ENCODE peak calls at places on chromosomes 12 and 14, in seven cellular contexts. One of them, this sample, is unnamed.

GRCh38 chr14:35121026-35121886 is 534 bp downstream of the PPP2R3C start:
- DNase-seq in adrenal gland: peak
- DNase-seq in HCT116: no peak
- DNase-seq in heart left ventricle: no peak
- DNase-seq in right atrium auricular region: no peak
- DNase-seq in left ventricle myocardium inferior: peak
- DNase-seq in brain microvascular endothelial cell: peak
- DNase-seq in this sample: no peak

GRCh38 chr12:46160081-46160980 is 108.5 kb downstream of the SLC38A1 start:
- DNase-seq in adrenal gland: no peak
- DNase-seq in HCT116: no peak
- DNase-seq in heart left ventricle: no peak
- DNase-seq in right atrium auricular region: no peak
- DNase-seq in left ventricle myocardium inferior: no peak
- DNase-seq in brain microvascular endothelial cell: no peak
- DNase-seq in this sample: no peak

GRCh38 chr14:64092940-64093339 is 201.2 kb downstream of the ESR2 start:
- DNase-seq in adrenal gland: no peak
- DNase-seq in HCT116: no peak
- DNase-seq in heart left ventricle: no peak
- DNase-seq in right atrium auricular region: no peak
- DNase-seq in left ventricle myocardium inferior: no peak
- DNase-seq in brain microvascular endothelial cell: no peak
- DNase-seq in this sample: no peak

GRCh38 chr14:95346820-95347219 is 27.1 kb upstream of the CLMN start:
- DNase-seq in adrenal gland: no peak
- DNase-seq in HCT116: no peak
- DNase-seq in heart left ventricle: no peak
- DNase-seq in right atrium auricular region: no peak
- DNase-seq in left ventricle myocardium inferior: no peak
- DNase-seq in brain microvascular endothelial cell: peak
- DNase-seq in this sample: no peak

GRCh38 chr12:29320295-29321090 is 60.5 kb downstream of the ERGIC2 start:
- DNase-seq in adrenal gland: no peak
- DNase-seq in HCT116: no peak
- DNase-seq in heart left ventricle: no peak
- DNase-seq in right atrium auricular region: no peak
- DNase-seq in left ventricle myocardium inferior: no peak
- DNase-seq in brain microvascular endothelial cell: peak
- DNase-seq in this sample: no peak

GRCh38 chr12:105270671-105271255 is 34.8 kb upstream of the APPL2 start:
- DNase-seq in adrenal gland: no peak
- DNase-seq in HCT116: no peak
- DNase-seq in heart left ventricle: no peak
- DNase-seq in right atrium auricular region: no peak
- DNase-seq in left ventricle myocardium inferior: no peak
- DNase-seq in brain microvascular endothelial cell: no peak
- DNase-seq in this sample: no peak

GRCh38 chr12:725076-725475 is 27.3 kb upstream of the WNK1 start:
- DNase-seq in adrenal gland: no peak
- DNase-seq in HCT116: no peak
- DNase-seq in heart left ventricle: no peak
- DNase-seq in right atrium auricular region: no peak
- DNase-seq in left ventricle myocardium inferior: no peak
- DNase-seq in brain microvascular endothelial cell: no peak
- DNase-seq in this sample: no peak

GRCh38 chr12:68530299-68530698 is 80.4 kb upstream of the RAP1B start:
- DNase-seq in adrenal gland: no peak
- DNase-seq in HCT116: no peak
- DNase-seq in heart left ventricle: no peak
- DNase-seq in right atrium auricular region: no peak
- DNase-seq in left ventricle myocardium inferior: no peak
- DNase-seq in brain microvascular endothelial cell: no peak
- DNase-seq in this sample: no peak

GRCh38 chr12:3700861-3701260 is 52.0 kb downstream of the CRACR2A start:
- DNase-seq in adrenal gland: no peak
- DNase-seq in HCT116: no peak
- DNase-seq in heart left ventricle: no peak
- DNase-seq in right atrium auricular region: no peak
- DNase-seq in left ventricle myocardium inferior: no peak
- DNase-seq in brain microvascular endothelial cell: no peak
- DNase-seq in this sample: no peak

GRCh38 chr14:77809011-77809410 is 9.1 kb downstream of the ADCK1 start:
- DNase-seq in adrenal gland: no peak
- DNase-seq in HCT116: no peak
- DNase-seq in heart left ventricle: no peak
- DNase-seq in right atrium auricular region: no peak
- DNase-seq in left ventricle myocardium inferior: no peak
- DNase-seq in brain microvascular endothelial cell: no peak
- DNase-seq in this sample: no peak

GRCh38 chr14:77805703-77806102 is 5.8 kb downstream of the ADCK1 start:
- DNase-seq in adrenal gland: no peak
- DNase-seq in HCT116: no peak
- DNase-seq in heart left ventricle: no peak
- DNase-seq in right atrium auricular region: no peak
- DNase-seq in left ventricle myocardium inferior: no peak
- DNase-seq in brain microvascular endothelial cell: no peak
- DNase-seq in this sample: no peak

GRCh38 chr14:77800814-77801213 is 905 bp downstream of the ADCK1 start:
- DNase-seq in adrenal gland: no peak
- DNase-seq in HCT116: no peak
- DNase-seq in heart left ventricle: no peak
- DNase-seq in right atrium auricular region: no peak
- DNase-seq in left ventricle myocardium inferior: no peak
- DNase-seq in brain microvascular endothelial cell: no peak
- DNase-seq in this sample: no peak

GRCh38 chr14:77808250-77808649 is 8.3 kb downstream of the ADCK1 start:
- DNase-seq in adrenal gland: no peak
- DNase-seq in HCT116: no peak
- DNase-seq in heart left ventricle: no peak
- DNase-seq in right atrium auricular region: no peak
- DNase-seq in left ventricle myocardium inferior: no peak
- DNase-seq in brain microvascular endothelial cell: no peak
- DNase-seq in this sample: no peak

GRCh38 chr14:77804592-77804991 is 4.7 kb downstream of the ADCK1 start:
- DNase-seq in adrenal gland: no peak
- DNase-seq in HCT116: no peak
- DNase-seq in heart left ventricle: no peak
- DNase-seq in right atrium auricular region: no peak
- DNase-seq in left ventricle myocardium inferior: no peak
- DNase-seq in brain microvascular endothelial cell: no peak
- DNase-seq in this sample: no peak
- TF ChIP-seq CTCF in adrenal gland: no peak
- TF ChIP-seq CTCF in HCT116: peak
- TF ChIP-seq CTCF in heart left ventricle: no peak
- TF ChIP-seq CTCF in right atrium auricular region: no peak
- TF ChIP-seq CTCF in left ventricle myocardium inferior: peak
- TF ChIP-seq CTCF in brain microvascular endothelial cell: peak
- TF ChIP-seq CTCF in this sample: no peak

GRCh38 chr14:53841109-53842099 is 115.2 kb downstream of the BMP4 start:
- DNase-seq in adrenal gland: no peak
- DNase-seq in HCT116: no peak
- DNase-seq in heart left ventricle: no peak
- DNase-seq in right atrium auricular region: no peak
- DNase-seq in left ventricle myocardium inferior: no peak
- DNase-seq in brain microvascular endothelial cell: no peak
- DNase-seq in this sample: no peak
- H3K27ac ChIP-seq in adrenal gland: no peak
- H3K27ac ChIP-seq in HCT116: peak
- H3K27ac ChIP-seq in heart left ventricle: no peak
- H3K27ac ChIP-seq in right atrium auricular region: no peak
- H3K27ac ChIP-seq in left ventricle myocardium inferior: no peak
- H3K27ac ChIP-seq in brain microvascular endothelial cell: no peak
- H3K27ac ChIP-seq in this sample: no peak

DNA sequence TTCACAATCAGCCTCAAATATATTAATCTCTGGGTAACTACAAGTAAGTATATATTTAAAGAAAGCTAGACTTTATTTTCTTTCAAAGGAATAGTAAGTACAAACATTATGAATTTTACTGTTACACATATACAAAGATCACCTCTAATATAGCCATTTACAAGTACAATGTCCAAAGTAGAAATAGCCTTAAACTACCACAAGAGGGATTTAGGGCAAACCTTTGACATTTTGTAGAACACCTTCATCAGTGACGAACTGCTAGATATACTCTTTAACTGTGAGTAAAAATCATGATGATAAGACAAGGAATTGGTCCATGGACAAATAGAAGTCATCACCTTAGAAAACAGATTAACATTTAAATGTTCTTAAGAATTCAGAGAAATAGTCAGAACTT is 69.8 kb downstream of the CNTN1 start:
- DNase-seq in adrenal gland: no peak
- DNase-seq in HCT116: no peak
- DNase-seq in heart left ventricle: no peak
- DNase-seq in right atrium auricular region: no peak
- DNase-seq in left ventricle myocardium inferior: no peak
- DNase-seq in brain microvascular endothelial cell: no peak
- DNase-seq in this sample: no peak
- H3K4me3 ChIP-seq in adrenal gland: no peak
- H3K4me3 ChIP-seq in HCT116: no peak
- H3K4me3 ChIP-seq in heart left ventricle: no peak
- H3K4me3 ChIP-seq in right atrium auricular region: no peak
- H3K4me3 ChIP-seq in left ventricle myocardium inferior: no peak
- H3K4me3 ChIP-seq in brain microvascular endothelial cell: no peak
- H3K4me3 ChIP-seq in this sample: no peak

GRCh38 chr12:47722926-47723631 is 2.2 kb downstream of the ENDOU start:
- DNase-seq in adrenal gland: no peak
- DNase-seq in HCT116: no peak
- DNase-seq in heart left ventricle: no peak
- DNase-seq in right atrium auricular region: no peak
- DNase-seq in left ventricle myocardium inferior: no peak
- DNase-seq in brain microvascular endothelial cell: no peak
- DNase-seq in this sample: no peak
- TF ChIP-seq CTCF in adrenal gland: no peak
- TF ChIP-seq CTCF in HCT116: no peak
- TF ChIP-seq CTCF in heart left ventricle: no peak
- TF ChIP-seq CTCF in right atrium auricular region: no peak
- TF ChIP-seq CTCF in left ventricle myocardium inferior: no peak
- TF ChIP-seq CTCF in brain microvascular endothelial cell: no peak
- TF ChIP-seq CTCF in this sample: no peak

GRCh38 chr14:71594828-71595227 is 337.4 kb upstream of the RGS6 start:
- DNase-seq in adrenal gland: no peak
- DNase-seq in HCT116: no peak
- DNase-seq in heart left ventricle: no peak
- DNase-seq in right atrium auricular region: no peak
- DNase-seq in left ventricle myocardium inferior: no peak
- DNase-seq in brain microvascular endothelial cell: no peak
- DNase-seq in this sample: no peak
- H3K27ac ChIP-seq in adrenal gland: no peak
- H3K27ac ChIP-seq in HCT116: no peak
- H3K27ac ChIP-seq in heart left ventricle: no peak
- H3K27ac ChIP-seq in right atrium auricular region: no peak
- H3K27ac ChIP-seq in left ventricle myocardium inferior: no peak
- H3K27ac ChIP-seq in brain microvascular endothelial cell: no peak
- H3K27ac ChIP-seq in this sample: no peak

This sample was measured in coronary artery.